ENCODE peak calls at places on chromosomes 4 and X, in ten cellular contexts. V is HCT116, C is HFF-Myc, R is AG04450, W is neural progenitor cell, I is heart right ventricle, T is kidney, U is GM23338, D is OCI-LY7, S is PC-3. F is an unnamed sample.

GRCh38 chr4:127708985-127709384 is 21.2 kb upstream of the SLC25A31 start:
- DNase-seq in C (peak; percentile 66), I (no peak), V (peak; percentile 91), W (no peak), D (no peak), U (peak; percentile 23), T (no peak), S (peak; percentile 96), R (peak; percentile 7), F (peak; percentile 81)

GRCh38 chrX:129982300-129983246 is at the start of gene BCORL1:
- DNase-seq in D (peak; percentile 88), W (peak; percentile 94), U (peak; percentile 89), T (peak; percentile 98), I (peak; percentile 88), C (peak; percentile 50), V (peak; percentile 79), R (peak; percentile 79), S (peak; percentile 88), F (peak; percentile 32)

GRCh38 chr4:80538276-80538926 is 202.9 kb downstream of the CFAP299 start:
- DNase-seq in R (no peak), I (no peak), V (no peak), C (no peak), W (no peak), S (peak; percentile 79), T (no peak), U (no peak), D (no peak), F (peak; percentile 7)

GRCh38 chr4:115648786-115649185 is 535.4 kb upstream of the NDST4 start:
- DNase-seq in U (no peak), S (no peak), C (no peak), R (no peak), D (no peak), T (no peak), I (no peak), V (no peak), W (peak; percentile 55), F (no peak)

GRCh38 chr4:152094851-152095700 is 334.3 kb upstream of the GATB start:
- DNase-seq in V (no peak), D (no peak), S (peak; percentile 56), I (no peak), R (peak; percentile 33), U (no peak), T (no peak), C (no peak), W (no peak), F (no peak)

GRCh38 chr4:8320386-8320750 is 50.8 kb downstream of the HTRA3 start:
- DNase-seq in T (no peak), U (peak; percentile 68), V (no peak), I (no peak), S (peak; percentile 17), R (no peak), C (no peak), W (no peak), D (peak; percentile 20), F (no peak)

GRCh38 chrX:71870337-71871098 is 40.1 kb upstream of the NHSL2 start:
- DNase-seq in W (peak; percentile 55), I (no peak), U (peak; percentile 66), C (peak; percentile 3), R (no peak), D (peak; percentile 0), T (no peak), V (peak; percentile 39), S (peak; percentile 55), F (no peak)

GRCh38 chrX:21369613-21370012 is 4.6 kb upstream of the CNKSR2 start:
- DNase-seq in S (no peak), W (no peak), D (no peak), V (no peak), R (no peak), C (no peak), U (no peak), T (no peak), I (no peak), F (no peak)

GRCh38 chr4:1365271-1366178 is 18.5 kb downstream of the UVSSA start:
- DNase-seq in U (peak; percentile 54), T (peak; percentile 64), W (no peak), I (no peak), S (no peak), C (no peak), V (no peak), D (no peak), R (no peak), F (no peak)

GRCh38 chr4:39820186-39820585 is 122.2 kb downstream of the UBE2K start:
- DNase-seq in V (no peak), I (no peak), R (no peak), C (no peak), W (peak; percentile 72), D (no peak), U (peak; percentile 66), T (no peak), S (no peak), F (no peak)

GRCh38 chr4:99047710-99048109 is 40.9 kb downstream of the ADH5 start:
- DNase-seq in S (no peak), T (no peak), C (no peak), V (no peak), I (no peak), D (no peak), U (no peak), R (no peak), W (no peak), F (no peak)
- TF ChIP-seq CTCF in S (peak; percentile 22), T (no peak), C (no peak), V (peak; percentile 31), I (peak; percentile 10), D (no peak), U (no peak), R (no peak), W (no peak), F (peak; percentile 13)

GRCh38 chrX:2967998-2968909 is 38.1 kb upstream of the ARSH start:
- DNase-seq in D (no peak), U (peak; percentile 5), R (no peak), S (peak; percentile 50), I (peak; percentile 12), T (no peak), V (no peak), W (peak; percentile 66), C (no peak), F (no peak)

GRCh38 chrX:2967012-2967411 is 37.9 kb upstream of the ARSD start:
- DNase-seq in C (no peak), T (no peak), I (no peak), D (no peak), V (no peak), U (no peak), S (no peak), W (no peak), R (no peak), F (no peak)

GRCh38 chrX:2965965-2966364 is 36.8 kb upstream of the ARSD start:
- DNase-seq in V (no peak), D (no peak), I (no peak), W (no peak), T (no peak), U (no peak), S (no peak), R (no peak), C (no peak), F (peak; percentile 4)

GRCh38 chrX:2969021-2969420 is 37.3 kb upstream of the ARSH start:
- DNase-seq in C (no peak), T (no peak), V (no peak), D (no peak), S (no peak), R (no peak), I (no peak), W (no peak), U (no peak), F (no peak)

DNA sequence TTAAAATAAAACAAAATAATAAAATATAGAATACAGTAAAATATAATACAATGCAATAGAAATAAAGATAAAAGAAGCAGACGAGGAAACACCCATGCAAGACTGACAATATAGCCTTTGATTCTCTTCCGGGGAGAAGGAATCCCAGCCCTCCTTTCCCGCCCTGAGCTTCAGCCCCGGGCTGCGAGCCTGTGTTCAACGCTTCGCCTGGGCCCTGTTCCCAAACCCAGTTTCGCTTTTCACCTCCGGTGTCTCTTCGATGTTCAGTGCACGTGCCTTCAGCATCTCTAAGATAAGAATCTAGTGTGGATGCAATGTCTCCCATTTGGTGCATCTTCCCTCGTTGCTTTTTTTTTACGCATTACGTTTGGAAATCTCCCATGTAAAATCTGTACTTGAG is 38.4 kb upstream of the ARSD start:
- DNase-seq in S (no peak), D (no peak), V (no peak), I (no peak), U (no peak), T (no peak), W (no peak), C (no peak), R (no peak), F (no peak)
- H3K4me3 ChIP-seq in S (peak overlapping the region; percentile 63), D (no peak overlapping the region), V (no peak overlapping the region), I (peak overlapping the region; percentile 20), U (no peak overlapping the region), T (no peak overlapping the region), W (no peak overlapping the region), C (peak overlapping the region; percentile 14), R (no peak overlapping the region), F (no peak overlapping the region)

DNA sequence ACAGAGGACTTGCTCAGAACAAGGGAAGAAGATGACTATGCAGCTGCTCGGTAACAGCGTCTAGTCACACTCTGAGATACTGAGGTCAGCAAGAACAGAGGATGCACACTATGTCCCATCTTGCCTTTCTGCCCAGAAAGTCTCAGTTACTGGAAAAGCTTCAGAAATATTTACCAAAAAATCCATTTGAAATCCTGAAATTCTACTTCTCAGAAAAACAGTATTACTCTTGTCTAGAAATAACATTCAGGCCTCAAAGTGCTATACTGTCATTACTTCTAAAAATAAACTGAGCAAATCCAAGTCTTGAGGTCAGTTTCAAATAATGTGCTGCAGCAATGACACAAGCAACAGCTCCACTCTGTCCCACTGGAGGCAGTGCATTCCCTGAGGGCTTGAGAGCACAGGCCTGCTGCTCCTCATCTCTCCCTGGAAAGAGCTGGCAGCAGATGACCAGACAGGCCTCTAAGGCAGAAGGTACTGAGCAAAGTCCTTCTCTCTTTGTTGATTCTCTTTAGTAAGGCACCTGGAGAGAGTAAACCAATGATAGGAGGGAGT is 76.9 kb downstream of the CAMK2D start:
- DNase-seq in U (peak; percentile 39), R (no peak), D (peak; percentile 34), C (no peak), I (peak; percentile 54), T (peak; percentile 82), V (no peak), W (peak; percentile 19), S (peak; percentile 32), F (no peak)
- TF ChIP-seq CTCF in U (no peak), R (peak; percentile 58), D (peak; percentile 47), C (peak; percentile 19), I (peak; percentile 62), T (peak; percentile 18), V (peak; percentile 38), W (peak; percentile 25), S (peak; percentile 33), F (peak; percentile 40)

DNA sequence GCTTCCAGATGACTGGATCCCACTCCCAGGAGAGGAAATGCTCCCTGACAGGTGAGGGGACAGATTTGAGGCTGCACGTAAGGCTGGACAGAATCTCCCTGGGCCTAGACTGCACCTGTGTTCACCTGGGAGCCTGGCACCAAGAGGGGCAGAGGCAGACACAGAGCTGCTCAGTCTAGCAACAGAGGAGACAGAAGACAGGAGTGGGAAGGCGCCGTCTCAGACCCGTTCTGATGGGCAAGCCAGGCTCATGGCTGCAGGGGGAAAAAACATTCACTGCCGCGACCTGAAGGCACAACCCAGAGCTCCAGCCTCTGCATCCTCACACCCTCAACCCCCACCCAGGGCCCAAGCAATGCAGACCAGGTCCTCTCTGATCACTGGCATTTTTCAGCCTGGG is 16.8 kb downstream of the BCAP31 start:
- DNase-seq in S (no peak), U (no peak), C (no peak), I (no peak), D (no peak), T (peak; percentile 66), W (no peak), V (no peak), R (no peak), F (no peak)
- H3K4me3 ChIP-seq in S (no peak overlapping the region), U (no peak overlapping the region), C (no peak overlapping the region), I (no peak overlapping the region), D (no peak overlapping the region), T (no peak overlapping the region), W (no peak overlapping the region), V (no peak overlapping the region), R (no peak overlapping the region), F (no peak overlapping the region)

F was measured in epithelial cell of proximal tubule.